ENCODE peak calls at places on chromosomes 16 and 17, in six cellular contexts. V, Q, N, H, W and E are unnamed samples.

GRCh38 chr17:70810609-70811008 is 641.3 kb downstream of the KCNJ2 start:
- DNase-seq in V (no peak), Q (peak), N (no peak), H (no peak), W (peak), E (no peak)

GRCh38 chr16:20387978-20388377 is 16.6 kb downstream of the PDILT start:
- DNase-seq in V (no peak), Q (no peak), N (no peak), H (no peak), W (no peak), E (no peak)

GRCh38 chr17:1462164-1463112 is 6.4 kb upstream of the CRK start:
- DNase-seq in V (no peak), Q (no peak), N (peak), H (no peak), W (no peak), E (no peak)

GRCh38 chr16:14356064-14356463 is 274.0 kb downstream of the PARN start:
- DNase-seq in V (peak), Q (no peak), N (no peak), H (no peak), W (no peak), E (no peak)

GRCh38 chr17:10183931-10184930 is 14.2 kb downstream of the GAS7 start:
- DNase-seq in V (no peak), Q (no peak), N (no peak), H (no peak), W (no peak), E (no peak)

GRCh38 chr17:68101992-68102758 is 66.6 kb downstream of the KPNA2 start:
- DNase-seq in V (no peak), Q (no peak), N (no peak), H (no peak), W (peak), E (no peak)

GRCh38 chr16:67537270-67537635 is 8.6 kb downstream of the RIPOR1 start:
- DNase-seq in V (peak), Q (peak), N (peak), H (peak), W (no peak), E (no peak)

GRCh38 chr16:80824623-80825364 is 20.4 kb upstream of the CDYL2 start:
- DNase-seq in V (no peak), Q (peak), N (peak), H (no peak), W (peak), E (peak)

GRCh38 chr16:3028716-3029319 is 5.0 kb downstream of the THOC6 start:
- DNase-seq in V (no peak), Q (no peak), N (no peak), H (no peak), W (no peak), E (no peak)

GRCh38 chr17:75641343-75641742 is 8.1 kb downstream of the SMIM5 start:
- DNase-seq in V (no peak), Q (no peak), N (no peak), H (no peak), W (no peak), E (no peak)

GRCh38 chr17:75639327-75639726 is 6.1 kb downstream of the SMIM5 start:
- DNase-seq in V (peak), Q (no peak), N (no peak), H (no peak), W (no peak), E (no peak)

GRCh38 chr17:75638893-75639292 is 5.7 kb downstream of the SMIM5 start:
- DNase-seq in V (peak), Q (no peak), N (no peak), H (no peak), W (no peak), E (no peak)

GRCh38 chr17:75640556-75641119 is 7.4 kb downstream of the SMIM5 start:
- DNase-seq in V (peak), Q (no peak), N (no peak), H (no peak), W (no peak), E (no peak)

DNA sequence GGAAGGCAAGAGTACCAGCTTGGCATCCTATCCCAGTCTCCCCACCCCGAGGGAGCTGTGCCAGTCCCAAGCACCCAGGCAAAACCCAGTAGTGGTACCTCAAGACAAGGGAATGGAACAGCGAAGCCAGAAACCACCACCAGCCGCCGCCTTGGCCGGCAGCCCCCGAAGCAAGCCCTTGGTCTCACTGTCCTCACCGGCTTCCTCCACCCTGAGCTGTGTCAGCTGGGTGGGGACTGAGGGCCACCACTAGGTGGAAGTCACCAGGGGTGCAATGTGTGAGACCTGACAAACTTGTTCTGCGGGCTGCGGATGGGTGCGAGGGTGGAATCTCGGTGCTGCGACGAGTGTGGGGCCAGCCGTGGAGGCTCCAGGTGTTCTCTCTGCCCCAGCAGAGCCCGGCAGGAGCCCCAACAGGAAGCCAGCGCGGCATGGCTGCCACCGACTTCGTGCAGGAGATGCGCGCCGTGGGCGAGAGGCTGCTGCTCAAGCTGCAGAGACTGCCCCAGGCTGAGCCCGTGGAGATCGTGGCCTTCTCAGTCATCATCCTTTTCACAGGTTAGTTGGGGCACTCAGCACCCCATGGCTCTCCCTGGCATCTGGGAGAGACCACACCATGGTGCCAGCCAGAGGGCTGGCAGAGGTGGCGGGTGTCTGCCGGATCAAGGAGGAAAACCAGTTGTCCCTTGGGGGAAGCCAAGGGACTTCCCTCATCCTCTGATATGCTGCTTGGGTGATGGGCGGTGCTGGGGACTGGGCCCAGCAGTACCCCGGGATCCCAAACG is 6.7 kb downstream of the SMIM5 start:
- DNase-seq in V (peak), Q (no peak), N (no peak), H (no peak), W (no peak), E (no peak)
- TF ChIP-seq CTCF in V (no peak), Q (no peak), N (no peak), H (no peak), W (no peak), E (no peak)

GRCh38 chr16:26569793-26570192 is 496.9 kb upstream of the C16orf82 start:
- DNase-seq in V (no peak), Q (no peak), N (no peak), H (no peak), W (no peak), E (no peak)
- H3K4me3 ChIP-seq in V (no peak), Q (no peak), N (no peak), H (no peak), W (no peak), E (no peak)

DNA sequence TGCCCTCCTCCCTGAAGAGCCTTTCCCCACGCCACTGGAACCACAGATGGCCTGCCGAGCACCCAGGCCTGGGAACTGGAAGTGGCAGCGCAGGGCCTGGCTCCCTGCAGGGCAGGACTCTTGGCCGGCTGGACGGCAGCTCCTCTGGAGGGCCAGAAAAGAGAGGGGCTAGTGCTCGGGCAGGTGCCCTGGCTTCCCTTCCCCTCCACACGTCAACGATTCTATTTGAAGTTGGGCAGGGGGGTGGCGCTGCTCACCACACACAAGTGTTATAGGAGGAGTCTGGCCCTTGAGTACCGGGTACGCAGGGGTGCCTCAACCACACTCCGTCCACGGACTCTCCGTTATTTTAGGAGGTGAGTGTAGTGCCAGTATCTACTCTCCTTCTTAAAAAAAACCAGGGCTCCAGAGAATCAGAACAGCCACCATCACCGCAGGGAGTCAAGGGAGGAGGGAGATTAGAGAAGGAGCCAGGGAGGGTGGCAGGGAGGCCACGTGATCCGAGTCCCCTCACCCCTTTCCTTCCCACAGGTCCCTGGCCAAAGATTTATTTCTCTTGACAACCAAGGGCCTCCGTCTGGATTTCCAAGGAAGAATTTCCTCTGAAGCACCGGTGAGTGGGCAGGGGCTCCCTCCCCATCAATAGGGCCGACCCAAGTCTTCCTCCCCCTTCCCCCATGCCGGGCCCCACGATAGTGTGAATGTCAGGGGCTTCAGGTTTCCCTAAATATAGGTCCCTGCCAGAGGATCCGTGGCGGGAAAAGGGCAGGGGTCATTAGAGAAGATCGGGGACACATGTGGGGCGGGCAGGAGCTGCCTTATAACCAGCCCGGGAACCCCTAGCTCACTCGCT is 1.4 kb upstream of the ALDOA start:
- DNase-seq in V (peak), Q (peak), N (peak), H (peak), W (peak), E (no peak)
- TF ChIP-seq CTCF in V (peak), Q (peak), N (no peak), H (peak), W (peak), E (no peak)

GRCh38 chr17:75049057-75049456 is 2.0 kb downstream of the KCTD2 start:
- DNase-seq in V (no peak), Q (no peak), N (no peak), H (no peak), W (no peak), E (no peak)
- H3K4me3 ChIP-seq in V (no peak), Q (no peak), N (no peak), H (no peak), W (peak), E (no peak)

GRCh38 chr16:4409081-4409932 is 7.1 kb downstream of the CORO7 start:
- DNase-seq in V (no peak), Q (no peak), N (no peak), H (no peak), W (no peak), E (no peak)
- TF ChIP-seq CTCF in V (no peak), Q (no peak), N (peak), H (no peak), W (no peak), E (peak)

GRCh38 chr17:28567604-28568003 is 3.7 kb downstream of the PIGS start:
- DNase-seq in V (no peak), Q (no peak), N (no peak), H (no peak), W (no peak), E (no peak)
- H3K4me3 ChIP-seq in V (no peak), Q (no peak), N (no peak), H (no peak), W (no peak), E (no peak)

GRCh38 chr17:38402897-38403296 is 25.4 kb upstream of the ARHGAP23 start:
- DNase-seq in V (no peak), Q (no peak), N (no peak), H (no peak), W (no peak), E (no peak)
- TF ChIP-seq CTCF in V (no peak), Q (no peak), N (no peak), H (no peak), W (no peak), E (no peak)

DNA sequence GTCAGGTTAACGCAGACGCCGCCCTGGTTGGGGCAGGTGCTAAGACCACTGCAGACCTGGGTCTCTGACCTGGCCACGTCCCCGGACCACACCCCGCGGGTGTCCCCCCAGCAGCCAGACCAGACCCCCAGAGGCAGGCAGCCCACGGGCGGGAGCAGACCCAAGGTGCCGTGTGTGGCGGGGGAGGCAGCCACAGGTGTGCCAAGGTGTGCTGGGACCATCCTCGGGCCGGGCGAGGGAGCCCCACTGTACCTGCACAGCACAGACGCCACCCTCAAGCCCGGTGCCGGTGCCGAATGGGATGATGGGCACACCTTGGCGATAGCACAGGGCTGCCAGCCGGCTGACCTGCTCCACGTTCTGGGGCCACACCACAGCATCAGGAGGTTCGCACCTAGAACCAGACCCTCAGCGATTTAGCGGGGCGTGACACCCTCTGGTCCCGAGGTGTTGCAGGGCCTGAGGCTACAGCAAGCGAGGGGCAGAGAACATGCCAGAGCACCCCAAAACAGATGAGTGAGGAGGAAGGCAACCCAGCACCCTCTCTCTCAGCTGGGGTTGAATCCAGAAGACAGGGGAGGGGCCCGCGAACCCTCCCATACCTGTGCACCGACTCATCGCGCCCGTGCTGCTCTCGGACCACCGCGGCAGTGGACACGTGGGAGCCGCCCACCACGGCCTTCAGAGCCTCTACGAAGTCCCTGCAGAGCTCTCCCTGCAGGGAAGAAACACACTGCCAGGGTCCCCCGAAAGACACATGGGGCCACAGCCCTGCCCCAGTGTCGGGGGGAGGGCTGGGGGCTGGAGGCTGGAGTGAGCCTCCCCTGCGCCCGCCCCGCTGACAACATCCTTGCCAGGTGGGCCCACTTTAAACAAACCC is 1.4 kb downstream of the LDHD start:
- DNase-seq in V (no peak), Q (no peak), N (no peak), H (peak), W (no peak), E (no peak)
- H3K4me3 ChIP-seq in V (peak), Q (no peak), N (no peak), H (peak), W (no peak), E (no peak)

GRCh38 chr16:25126820-25127232 is 15.3 kb downstream of the LCMT1 start:
- DNase-seq in V (no peak), Q (peak), N (peak), H (no peak), W (peak), E (peak)
- TF ChIP-seq CTCF in V (peak), Q (peak), N (peak), H (peak), W (peak), E (peak)